ENCODE peak calls at places on chromosomes 6 and 20, in six cellular contexts. K is brain microvascular endothelial cell; Z is heart left ventricle; X is CD8-positive, alpha-beta memory T cell; I is mesenchymal stem cell; A is IMR-90. P is an unnamed sample.

GRCh38 chr20:6714202-6714800 is 53.2 kb upstream of the BMP2 start:
- DNase-seq in I (no peak), X (no peak), A (no peak), Z (no peak), K (no peak), P (no peak)

GRCh38 chr6:41675176-41675767 is 37.0 kb downstream of the MDFI start:
- DNase-seq in I (no peak), X (no peak), Z (no peak), A (no peak), K (no peak), P (peak; percentile 24)

GRCh38 chr20:19292254-19292653 is 79.8 kb downstream of the SLC24A3 start:
- DNase-seq in A (no peak), I (no peak), X (no peak), Z (no peak), K (no peak), P (no peak)

GRCh38 chr6:151425561-151425960 is 26.4 kb downstream of the RMND1 start:
- DNase-seq in X (no peak), Z (no peak), K (no peak), I (peak; percentile 26), A (peak; percentile 20), P (no peak)

GRCh38 chr6:20640181-20640580 is 105.9 kb downstream of the CDKAL1 start:
- DNase-seq in I (no peak), Z (no peak), K (no peak), A (no peak), X (no peak), P (no peak)

GRCh38 chr20:61874421-61875068 is 191.1 kb downstream of the TAF4 start:
- DNase-seq in K (no peak), X (no peak), A (peak; percentile 18), I (peak; percentile 17), Z (peak; percentile 67), P (no peak)

GRCh38 chr20:57786304-57786942 is 76.6 kb upstream of the PMEPA1 start:
- DNase-seq in Z (no peak), K (no peak), I (no peak), X (no peak), A (no peak), P (no peak)

GRCh38 chr6:169640347-169640972 is 61.4 kb downstream of the WDR27 start:
- DNase-seq in K (no peak), A (peak; percentile 17), I (no peak), X (no peak), Z (no peak), P (no peak)

GRCh38 chr20:50855498-50856474 is 60.9 kb downstream of the BCAS4 start:
- DNase-seq in I (no peak), K (no peak), Z (no peak), X (no peak), A (peak; percentile 49), P (no peak)

GRCh38 chr6:13044390-13044789 is 283.9 kb downstream of the TBC1D7 start:
- DNase-seq in K (no peak), I (peak; percentile 4), A (no peak), X (no peak), Z (no peak), P (peak; percentile 73)

GRCh38 chr6:164086326-164086887 is 671.9 kb downstream of the QKI start:
- DNase-seq in I (no peak), A (no peak), Z (no peak), K (no peak), X (no peak), P (no peak)

GRCh38 chr6:46626228-46626909 is 26.2 kb downstream of the CYP39A1 start:
- DNase-seq in Z (no peak), K (peak; percentile 18), X (no peak), I (peak; percentile 44), A (peak; percentile 21), P (no peak)

GRCh38 chr6:11318835-11319813 is 86.7 kb upstream of the NEDD9 start:
- DNase-seq in K (no peak), I (peak; percentile 24), Z (no peak), X (no peak), A (no peak), P (no peak)

DNA sequence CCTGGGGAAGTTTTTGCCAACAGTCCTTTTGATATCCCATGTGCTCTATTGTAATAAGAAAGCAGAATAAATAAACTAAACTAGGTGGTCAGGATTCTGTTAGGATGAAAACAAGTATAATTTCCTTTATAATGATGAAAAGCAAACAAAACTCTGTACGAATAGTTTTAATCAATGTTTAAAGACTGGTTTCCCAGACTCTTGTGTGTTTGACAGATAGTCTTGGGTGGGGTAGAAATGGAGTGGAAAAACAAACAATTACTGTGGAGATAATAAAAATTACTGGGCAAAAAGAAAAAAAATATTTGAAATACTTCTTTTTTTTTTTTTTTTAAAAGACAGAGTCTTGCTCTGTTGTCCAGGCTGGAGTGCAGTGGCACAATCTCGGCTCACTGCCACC is 152.1 kb upstream of the FLRT3 start:
- DNase-seq in K (no peak), I (no peak), X (no peak), Z (no peak), A (no peak), P (no peak)
- H3K27ac ChIP-seq in K (no peak overlapping the region), I (no peak overlapping the region), X (no peak overlapping the region), Z (no peak overlapping the region), A (no peak overlapping the region), P (no peak overlapping the region)

GRCh38 chr6:14270925-14271791 is 153.6 kb downstream of the CD83 start:
- DNase-seq in Z (no peak), A (peak; percentile 74), X (no peak), K (peak; percentile 85), I (no peak), P (no peak)

GRCh38 chr6:14270142-14270893 is 152.7 kb downstream of the CD83 start:
- DNase-seq in I (no peak), Z (no peak), A (no peak), K (no peak), X (no peak), P (no peak)

GRCh38 chr6:14273196-14273595 is 155.6 kb downstream of the CD83 start:
- DNase-seq in Z (no peak), X (no peak), I (no peak), A (no peak), K (no peak), P (no peak)

GRCh38 chr6:14274016-14274415 is 156.4 kb downstream of the CD83 start:
- DNase-seq in X (no peak), I (no peak), Z (no peak), K (no peak), A (no peak), P (no peak)

GRCh38 chr6:14272111-14273085 is 154.8 kb downstream of the CD83 start:
- DNase-seq in I (no peak), K (peak; percentile 66), X (no peak), Z (no peak), A (peak; percentile 42), P (no peak)
- H3K27ac ChIP-seq in I (no peak overlapping the region), K (peak overlapping the region; percentile 77), X (no peak overlapping the region), Z (no peak overlapping the region), A (no peak overlapping the region), P (no peak overlapping the region)

GRCh38 chr6:30481213-30481964 is 7.9 kb upstream of the HLA-E start:
- DNase-seq in I (no peak), A (no peak), Z (no peak), X (no peak), K (no peak), P (no peak)

GRCh38 chr6:30483677-30484279 is 5.5 kb upstream of the HLA-E start:
- DNase-seq in I (peak; percentile 73), Z (no peak), X (no peak), A (peak; percentile 74), K (peak; percentile 62), P (no peak)

GRCh38 chr6:30485236-30485635 is 4.1 kb upstream of the HLA-E start:
- DNase-seq in K (no peak), A (no peak), X (no peak), Z (no peak), I (no peak), P (no peak)

GRCh38 chr6:30480536-30481156 is 8.7 kb upstream of the HLA-E start:
- DNase-seq in K (no peak), Z (no peak), I (no peak), A (no peak), X (peak; percentile 57), P (no peak)
- H3K27ac ChIP-seq in K (no peak overlapping the region), Z (no peak overlapping the region), I (no peak overlapping the region), A (no peak overlapping the region), X (no peak overlapping the region), P (no peak overlapping the region)

DNA sequence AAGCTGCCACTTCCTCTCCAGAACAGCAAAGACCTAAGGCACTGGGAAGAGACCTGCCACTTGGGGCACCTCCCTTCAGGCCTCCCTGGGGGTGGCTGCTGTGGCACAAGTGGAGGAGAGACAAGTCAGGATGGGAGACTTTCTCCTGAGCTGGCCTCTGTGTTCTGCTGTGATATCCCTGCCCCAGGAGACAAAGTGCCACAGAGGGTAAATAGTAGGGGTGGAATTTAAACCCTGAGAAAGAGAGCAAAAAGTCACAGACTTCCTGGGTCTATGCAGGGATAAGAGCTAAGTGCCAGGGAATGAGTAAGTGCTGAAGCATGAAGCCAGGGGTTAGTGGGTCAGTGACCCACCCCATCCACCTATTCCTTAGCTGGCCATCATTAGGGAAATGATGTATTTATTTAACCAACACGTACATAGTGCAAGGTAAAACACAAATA is 84.2 kb downstream of the MRPL14 start:
- DNase-seq in I (peak; percentile 51), K (no peak), X (no peak), A (peak; percentile 49), Z (peak; percentile 1), P (peak; percentile 70)
- H3K27ac ChIP-seq in I (peak overlapping the region; percentile 87), K (peak overlapping the region; percentile 90), X (peak overlapping the region; percentile 72), A (peak overlapping the region; percentile 95), Z (no peak overlapping the region), P (no peak overlapping the region)

DNA sequence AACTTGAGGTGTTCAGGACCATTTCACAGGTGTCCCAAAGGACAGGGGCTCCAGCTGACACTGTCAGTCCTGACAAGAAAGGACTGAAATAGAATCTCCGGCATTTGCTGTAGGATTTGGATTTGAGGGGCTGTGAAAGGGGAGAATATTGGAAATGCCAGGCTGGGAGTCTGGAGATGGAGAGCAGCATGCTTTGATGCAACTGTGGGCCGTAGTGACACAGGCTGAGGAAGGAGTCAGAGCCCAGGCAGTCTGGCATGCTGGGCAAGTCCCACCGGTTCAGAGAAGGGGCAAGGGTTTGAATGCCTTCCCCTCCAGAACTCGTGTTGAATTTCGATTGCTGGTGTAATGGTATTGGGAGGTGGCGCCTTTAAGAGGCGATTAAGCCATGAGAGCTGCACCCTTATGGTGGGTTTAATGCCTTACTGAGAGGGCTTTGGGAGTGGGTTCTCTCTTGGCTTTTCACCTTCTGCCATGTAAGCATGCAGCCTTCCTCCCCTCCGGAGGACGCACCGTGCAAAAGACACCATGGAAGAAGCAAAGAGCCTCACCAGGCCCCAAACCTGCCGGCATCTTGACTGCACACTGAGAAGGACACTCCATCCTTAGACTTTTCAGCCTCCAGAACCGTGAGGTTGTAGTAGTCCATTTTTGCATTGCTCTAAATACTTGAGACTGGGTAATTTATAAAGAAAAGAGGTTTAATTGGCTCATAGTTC is 9.4 kb upstream of the PYGB start:
- DNase-seq in Z (no peak), A (peak; percentile 73), X (no peak), K (peak; percentile 75), I (peak; percentile 55), P (peak; percentile 54)
- H3K27ac ChIP-seq in Z (no peak overlapping the region), A (peak overlapping the region; percentile 91), X (peak overlapping the region; percentile 27), K (peak overlapping the region; percentile 99), I (peak overlapping the region; percentile 93), P (no peak overlapping the region)